ENCODE peak calls at places on chromosomes 4 and X, in nine cellular contexts. F is HepG2, B is RWPE2, L is astrocyte of the spinal cord, O is left ventricle myocardium inferior, V is transverse colon, K is tibial nerve, Y is endodermal cell, C is endothelial cell of umbilical vein. N is an unnamed sample.

GRCh38 chrX:65971151-65971550 is 68.7 kb downstream of the VSIG4 start:
- DNase-seq in C (no peak), L (no peak), F (no peak), O (no peak), V (no peak), Y (peak; percentile 58), B (no peak), K (no peak), N (no peak)

GRCh38 chr4:119103263-119103662 is 32.4 kb upstream of the MYOZ2 start:
- DNase-seq in F (peak; percentile 31), L (peak; percentile 97), Y (no peak), K (no peak), O (peak; percentile 24), C (peak; percentile 93), V (peak; percentile 41), B (no peak), N (no peak)

GRCh38 chr4:167622481-167623240 is 388.4 kb upstream of the SPOCK3 start:
- DNase-seq in O (peak; percentile 19), C (peak; percentile 53), B (no peak), K (no peak), V (peak; percentile 19), Y (peak; percentile 88), L (peak; percentile 62), F (peak; percentile 10), N (no peak)

GRCh38 chr4:93791570-93792195 is 36.9 kb upstream of the ATOH1 start:
- DNase-seq in O (no peak), L (peak; percentile 59), Y (peak; percentile 82), B (no peak), V (peak; percentile 64), F (peak; percentile 50), K (peak; percentile 32), C (peak; percentile 41), N (no peak)

GRCh38 chrX:43560247-43560946 is 95.7 kb upstream of the MAOA start:
- DNase-seq in F (no peak), K (no peak), B (no peak), V (peak; percentile 26), Y (no peak), L (no peak), C (no peak), O (no peak), N (no peak)

GRCh38 chr4:41318839-41319530 is 62.3 kb downstream of the UCHL1 start:
- DNase-seq in Y (peak; percentile 58), F (peak; percentile 4), B (no peak), K (no peak), C (peak; percentile 62), V (no peak), L (no peak), O (peak; percentile 56), N (no peak)

GRCh38 chrX:3161686-3162085 is 120.4 kb downstream of the ARSF start:
- DNase-seq in V (no peak), F (no peak), B (no peak), K (no peak), L (peak; percentile 66), Y (no peak), C (no peak), O (no peak), N (no peak)

GRCh38 chr4:54213812-54214211 is 15.3 kb upstream of the PDGFRA start:
- DNase-seq in K (no peak), O (no peak), B (no peak), V (no peak), F (no peak), C (no peak), Y (no peak), L (no peak), N (no peak)

GRCh38 chrX:100911731-100912130 is 17.0 kb downstream of the XKRX start:
- DNase-seq in Y (no peak), F (no peak), L (no peak), O (no peak), C (peak; percentile 5), K (no peak), V (no peak), B (no peak), N (no peak)

GRCh38 chr4:143701365-143701764 is 890 bp upstream of the FREM3 start:
- DNase-seq in F (no peak), B (no peak), O (no peak), K (no peak), V (no peak), C (no peak), L (no peak), Y (no peak), N (no peak)

GRCh38 chr4:176782191-176782590 is 10.5 kb downstream of the VEGFC start:
- DNase-seq in L (no peak), Y (no peak), B (no peak), C (no peak), K (no peak), V (no peak), F (no peak), O (no peak), N (no peak)
- H3K4me3 ChIP-seq in L (no peak overlapping the region), Y (no peak overlapping the region), B (no peak overlapping the region), C (no peak overlapping the region), K (no peak overlapping the region), V (no peak overlapping the region), F (no peak overlapping the region), O (peak overlapping the region; percentile 40), N (no peak overlapping the region)

DNA sequence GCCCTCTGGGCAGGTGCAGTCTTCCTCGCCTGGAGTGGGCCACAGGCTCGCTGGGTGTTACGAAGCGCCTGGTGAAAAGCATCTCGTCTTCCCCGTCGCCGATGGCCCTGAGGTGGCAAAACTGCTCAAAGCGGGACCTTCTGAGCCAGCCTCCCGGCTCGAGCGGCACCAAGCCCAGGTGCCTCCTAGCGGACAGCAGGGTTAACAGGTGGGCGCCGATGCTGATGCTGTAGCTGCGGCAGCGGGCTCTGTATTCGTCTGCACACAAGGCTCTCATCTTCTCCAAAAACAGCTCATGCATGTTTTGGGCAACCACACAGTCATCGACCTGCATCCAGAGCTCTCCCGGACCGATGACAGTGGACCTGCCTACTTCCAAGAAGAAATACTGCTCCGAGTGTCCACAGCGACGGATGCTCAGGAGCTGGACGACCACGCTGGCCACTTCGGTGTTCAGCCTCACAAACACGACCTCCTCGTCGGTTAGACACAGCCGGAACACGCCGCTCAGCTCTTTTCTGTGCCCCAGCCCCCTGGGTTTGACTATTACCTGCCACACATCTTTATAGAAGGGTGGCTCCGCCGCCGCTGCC is 1.2 kb downstream of the IRS4 start:
- DNase-seq in V (no peak), Y (peak; percentile 86), C (peak; percentile 1), L (no peak), F (no peak), O (no peak), B (no peak), K (no peak), N (no peak)
- TF ChIP-seq CTCF in V (no peak), Y (peak; percentile 84), C (no peak), L (peak; percentile 3), F (no peak), O (no peak), B (no peak), K (no peak), N (no peak)

GRCh38 chrX:111119341-111119740 is 23.4 kb downstream of the PAK3 start:
- DNase-seq in C (no peak), K (no peak), B (no peak), L (no peak), F (no peak), O (no peak), Y (no peak), V (no peak), N (no peak)

GRCh38 chrX:111123125-111123524 is 27.1 kb downstream of the PAK3 start:
- DNase-seq in V (no peak), F (no peak), L (no peak), O (no peak), Y (no peak), C (no peak), B (no peak), K (no peak), N (no peak)

GRCh38 chrX:111124418-111124817 is 28.4 kb downstream of the PAK3 start:
- DNase-seq in O (no peak), F (no peak), C (no peak), K (no peak), V (no peak), L (no peak), Y (no peak), B (no peak), N (no peak)

GRCh38 chrX:111127038-111127437 is 31.0 kb downstream of the PAK3 start:
- DNase-seq in K (no peak), F (no peak), C (no peak), O (no peak), Y (no peak), B (no peak), V (no peak), L (no peak), N (no peak)

DNA sequence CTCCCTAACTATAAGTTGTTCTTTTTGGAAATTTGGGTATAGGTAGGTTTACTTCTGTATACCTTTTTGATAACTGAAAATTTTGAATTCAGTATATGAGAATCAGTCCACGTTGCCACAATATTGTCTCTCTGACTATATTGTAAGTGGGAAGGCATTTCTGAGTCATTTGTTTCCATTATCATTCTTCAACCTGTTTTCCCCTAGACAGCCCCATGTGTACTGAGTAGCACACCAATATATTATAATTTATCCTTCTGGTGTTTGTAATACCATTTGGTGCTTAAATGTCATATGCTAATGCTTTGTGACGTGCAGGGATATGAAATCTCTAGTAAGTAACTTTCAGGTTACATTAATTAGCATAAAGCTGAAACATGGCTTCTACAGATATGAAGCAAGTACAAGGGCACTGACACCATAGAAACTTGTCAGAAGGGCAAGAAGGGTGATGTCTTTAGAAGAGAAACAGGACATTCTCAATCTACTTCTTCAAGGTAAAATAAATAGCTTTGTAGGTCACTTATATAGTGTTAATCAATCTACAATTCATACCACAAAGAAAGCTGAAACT is 27.7 kb downstream of the PAK3 start:
- DNase-seq in C (no peak), K (no peak), B (no peak), Y (no peak), V (no peak), O (no peak), F (no peak), L (no peak), N (no peak)
- H3K4me3 ChIP-seq in C (no peak overlapping the region), K (no peak overlapping the region), B (no peak overlapping the region), Y (no peak overlapping the region), V (no peak overlapping the region), O (no peak overlapping the region), F (no peak overlapping the region), L (no peak overlapping the region), N (no peak overlapping the region)

GRCh38 chr4:82691431-82691830 is 107.2 kb downstream of the SCD5 start:
- DNase-seq in C (peak; percentile 46), B (no peak), F (no peak), V (no peak), K (no peak), Y (no peak), O (no peak), L (no peak), N (no peak)
- TF ChIP-seq CTCF in C (no peak), B (no peak), F (no peak), V (no peak), K (no peak), Y (no peak), O (no peak), L (no peak), N (no peak)

DNA sequence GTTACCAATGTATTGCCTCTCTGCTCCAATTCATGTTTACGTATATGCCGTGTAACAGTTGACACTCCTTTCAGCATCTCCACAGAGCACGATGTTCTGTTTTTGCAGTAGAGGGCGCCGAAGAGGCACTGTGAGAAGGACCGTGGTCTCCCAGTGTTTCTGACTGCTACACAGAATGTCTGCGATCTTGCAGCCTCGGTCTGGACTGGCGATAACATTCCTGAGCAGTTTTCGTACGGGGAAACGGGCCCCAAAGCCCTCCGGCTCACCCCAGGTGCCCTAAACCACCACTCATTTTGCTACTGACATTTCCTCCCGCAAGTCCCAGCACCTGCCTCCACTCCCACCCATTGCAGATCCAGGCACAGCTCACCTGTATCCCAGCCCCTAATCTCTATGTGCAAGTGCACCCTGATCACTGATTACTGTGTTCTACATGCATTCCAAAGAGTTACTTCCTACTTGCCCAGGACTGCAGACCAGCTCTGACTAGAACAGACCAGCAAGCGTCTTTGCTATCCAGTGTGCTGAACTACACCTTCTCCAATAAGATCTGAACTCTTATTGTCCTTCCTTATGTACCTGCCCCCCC is 12.4 kb upstream of the NFXL1 start:
- DNase-seq in F (peak; percentile 61), Y (peak; percentile 87), B (no peak), V (peak; percentile 51), O (no peak), C (peak; percentile 49), L (peak; percentile 42), K (no peak), N (no peak)
- H3K4me3 ChIP-seq in F (peak overlapping the region; percentile 24), Y (peak overlapping the region; percentile 26), B (no peak overlapping the region), V (peak overlapping the region; percentile 27), O (peak overlapping the region; percentile 30), C (no peak overlapping the region), L (no peak overlapping the region), K (no peak overlapping the region), N (peak overlapping the region; percentile 52)